ENCODE peak calls at places on chromosomes 1 and 21, in eight cellular contexts. One of them, this sample, is unnamed. For H3K27me3, the result is how much of the 10 kb centered on the place peaks cover.

GRCh38 chr1:94169126-94169525 is 48.2 kb upstream of the ABCA4 start:
- DNase-seq in fibroblast of lung: no peak
- DNase-seq in MM.1S: no peak
- DNase-seq in GM12878: no peak
- DNase-seq in effector memory CD4-positive, alpha-beta T cell: no peak
- DNase-seq in small intestine: no peak
- DNase-seq in NT2/D1: no peak
- DNase-seq in upper lobe of right lung: no peak
- DNase-seq in this sample: no peak

GRCh38 chr1:65208577-65208976 is 60.6 kb downstream of the AK4 start:
- DNase-seq in fibroblast of lung: no peak
- DNase-seq in MM.1S: no peak
- DNase-seq in GM12878: no peak
- DNase-seq in effector memory CD4-positive, alpha-beta T cell: no peak
- DNase-seq in small intestine: no peak
- DNase-seq in NT2/D1: no peak
- DNase-seq in upper lobe of right lung: no peak
- DNase-seq in this sample: no peak

GRCh38 chr1:222792744-222793143 is 22.1 kb upstream of the DISP1 start:
- DNase-seq in fibroblast of lung: peak
- DNase-seq in MM.1S: no peak
- DNase-seq in GM12878: no peak
- DNase-seq in effector memory CD4-positive, alpha-beta T cell: no peak
- DNase-seq in small intestine: no peak
- DNase-seq in NT2/D1: no peak
- DNase-seq in upper lobe of right lung: no peak
- DNase-seq in this sample: no peak

GRCh38 chr1:212712451-212713303 is 13.0 kb upstream of the BATF3 start:
- DNase-seq in fibroblast of lung: peak
- DNase-seq in MM.1S: peak
- DNase-seq in GM12878: no peak
- DNase-seq in effector memory CD4-positive, alpha-beta T cell: no peak
- DNase-seq in small intestine: no peak
- DNase-seq in NT2/D1: no peak
- DNase-seq in upper lobe of right lung: no peak
- DNase-seq in this sample: no peak

GRCh38 chr1:41498391-41498790 is 13.9 kb upstream of the EDN2 start:
- DNase-seq in fibroblast of lung: peak
- DNase-seq in MM.1S: no peak
- DNase-seq in GM12878: no peak
- DNase-seq in effector memory CD4-positive, alpha-beta T cell: no peak
- DNase-seq in small intestine: no peak
- DNase-seq in NT2/D1: no peak
- DNase-seq in upper lobe of right lung: no peak
- DNase-seq in this sample: no peak

GRCh38 chr21:41752231-41752681 is 14.6 kb downstream of the RIPK4 start:
- DNase-seq in fibroblast of lung: peak
- DNase-seq in MM.1S: no peak
- DNase-seq in GM12878: no peak
- DNase-seq in effector memory CD4-positive, alpha-beta T cell: no peak
- DNase-seq in small intestine: no peak
- DNase-seq in NT2/D1: no peak
- DNase-seq in upper lobe of right lung: no peak
- DNase-seq in this sample: no peak

GRCh38 chr1:35014486-35014885 is 17.3 kb downstream of the ZMYM6 start:
- DNase-seq in fibroblast of lung: no peak
- DNase-seq in MM.1S: no peak
- DNase-seq in GM12878: no peak
- DNase-seq in effector memory CD4-positive, alpha-beta T cell: no peak
- DNase-seq in small intestine: no peak
- DNase-seq in NT2/D1: no peak
- DNase-seq in upper lobe of right lung: no peak
- DNase-seq in this sample: no peak

GRCh38 chr1:44351289-44351688 is 3.8 kb downstream of the ERI3 start:
- DNase-seq in fibroblast of lung: no peak
- DNase-seq in MM.1S: no peak
- DNase-seq in GM12878: no peak
- DNase-seq in effector memory CD4-positive, alpha-beta T cell: no peak
- DNase-seq in small intestine: no peak
- DNase-seq in NT2/D1: no peak
- DNase-seq in upper lobe of right lung: no peak
- DNase-seq in this sample: no peak

GRCh38 chr1:201719812-201720521 is 109.0 kb upstream of the IPO9 start:
- DNase-seq in fibroblast of lung: peak
- DNase-seq in MM.1S: no peak
- DNase-seq in GM12878: no peak
- DNase-seq in effector memory CD4-positive, alpha-beta T cell: no peak
- DNase-seq in small intestine: no peak
- DNase-seq in NT2/D1: no peak
- DNase-seq in upper lobe of right lung: no peak
- DNase-seq in this sample: no peak

GRCh38 chr1:109514846-109515245 is 5.3 kb upstream of the AMIGO1 start:
- DNase-seq in fibroblast of lung: no peak
- DNase-seq in MM.1S: no peak
- DNase-seq in GM12878: no peak
- DNase-seq in effector memory CD4-positive, alpha-beta T cell: no peak
- DNase-seq in small intestine: no peak
- DNase-seq in NT2/D1: no peak
- DNase-seq in upper lobe of right lung: no peak
- DNase-seq in this sample: no peak

GRCh38 chr21:42567861-42568260 is 54.2 kb downstream of the SLC37A1 start:
- DNase-seq in fibroblast of lung: no peak
- DNase-seq in MM.1S: no peak
- DNase-seq in GM12878: no peak
- DNase-seq in effector memory CD4-positive, alpha-beta T cell: no peak
- DNase-seq in small intestine: no peak
- DNase-seq in NT2/D1: no peak
- DNase-seq in upper lobe of right lung: peak
- DNase-seq in this sample: no peak

GRCh38 chr1:26784023-26784871 is 3.5 kb upstream of the PIGV start:
- DNase-seq in fibroblast of lung: peak
- DNase-seq in MM.1S: peak
- DNase-seq in GM12878: no peak
- DNase-seq in effector memory CD4-positive, alpha-beta T cell: no peak
- DNase-seq in small intestine: peak
- DNase-seq in NT2/D1: peak
- DNase-seq in upper lobe of right lung: no peak
- DNase-seq in this sample: no peak

GRCh38 chr1:14660795-14661194 is 62.3 kb downstream of the KAZN start:
- DNase-seq in fibroblast of lung: no peak
- DNase-seq in MM.1S: no peak
- DNase-seq in GM12878: no peak
- DNase-seq in effector memory CD4-positive, alpha-beta T cell: no peak
- DNase-seq in small intestine: peak
- DNase-seq in NT2/D1: no peak
- DNase-seq in upper lobe of right lung: no peak
- DNase-seq in this sample: peak

GRCh38 chr1:116740726-116741125 is 13.5 kb upstream of the CD2 start:
- DNase-seq in fibroblast of lung: no peak
- DNase-seq in MM.1S: no peak
- DNase-seq in GM12878: no peak
- DNase-seq in effector memory CD4-positive, alpha-beta T cell: no peak
- DNase-seq in small intestine: no peak
- DNase-seq in NT2/D1: no peak
- DNase-seq in upper lobe of right lung: no peak
- DNase-seq in this sample: no peak

GRCh38 chr1:182888736-182889531 is 49.8 kb downstream of the DHX9 start:
- DNase-seq in fibroblast of lung: peak
- DNase-seq in MM.1S: no peak
- DNase-seq in GM12878: no peak
- DNase-seq in effector memory CD4-positive, alpha-beta T cell: no peak
- DNase-seq in small intestine: no peak
- DNase-seq in NT2/D1: no peak
- DNase-seq in upper lobe of right lung: no peak
- DNase-seq in this sample: no peak

GRCh38 chr1:53359225-53359933 is 31.5 kb upstream of the LRP8 start:
- DNase-seq in fibroblast of lung: no peak
- DNase-seq in MM.1S: no peak
- DNase-seq in GM12878: no peak
- DNase-seq in effector memory CD4-positive, alpha-beta T cell: no peak
- DNase-seq in small intestine: no peak
- DNase-seq in NT2/D1: no peak
- DNase-seq in upper lobe of right lung: peak
- DNase-seq in this sample: no peak

GRCh38 chr1:197343663-197344273 is 75.7 kb downstream of the CRB1 start:
- DNase-seq in fibroblast of lung: no peak
- DNase-seq in MM.1S: no peak
- DNase-seq in GM12878: no peak
- DNase-seq in effector memory CD4-positive, alpha-beta T cell: no peak
- DNase-seq in small intestine: no peak
- DNase-seq in NT2/D1: no peak
- DNase-seq in upper lobe of right lung: no peak
- DNase-seq in this sample: no peak

GRCh38 chr1:87584603-87585002 is 255.9 kb downstream of the LMO4 start:
- DNase-seq in fibroblast of lung: no peak
- DNase-seq in MM.1S: no peak
- DNase-seq in GM12878: no peak
- DNase-seq in effector memory CD4-positive, alpha-beta T cell: no peak
- DNase-seq in small intestine: peak
- DNase-seq in NT2/D1: no peak
- DNase-seq in upper lobe of right lung: no peak
- DNase-seq in this sample: no peak

GRCh38 chr1:41657101-41657500 is 172.6 kb upstream of the EDN2 start:
- DNase-seq in fibroblast of lung: no peak
- DNase-seq in MM.1S: no peak
- DNase-seq in GM12878: no peak
- DNase-seq in effector memory CD4-positive, alpha-beta T cell: no peak
- DNase-seq in small intestine: no peak
- DNase-seq in NT2/D1: no peak
- DNase-seq in upper lobe of right lung: no peak
- DNase-seq in this sample: no peak

GRCh38 chr21:43909736-43910455 is 44.9 kb downstream of the AGPAT3 start:
- DNase-seq in fibroblast of lung: no peak
- DNase-seq in MM.1S: no peak
- DNase-seq in GM12878: no peak
- DNase-seq in effector memory CD4-positive, alpha-beta T cell: no peak
- DNase-seq in small intestine: no peak
- DNase-seq in NT2/D1: no peak
- DNase-seq in upper lobe of right lung: no peak
- DNase-seq in this sample: no peak

GRCh38 chr1:110879758-110880606 is 7.0 kb downstream of the CD53 start:
- DNase-seq in fibroblast of lung: no peak
- DNase-seq in MM.1S: no peak
- DNase-seq in GM12878: peak
- DNase-seq in effector memory CD4-positive, alpha-beta T cell: peak
- DNase-seq in small intestine: peak
- DNase-seq in NT2/D1: no peak
- DNase-seq in upper lobe of right lung: no peak
- DNase-seq in this sample: peak

GRCh38 chr21:42663860-42664535 is 10.6 kb downstream of the PDE9A start:
- DNase-seq in fibroblast of lung: no peak
- DNase-seq in MM.1S: no peak
- DNase-seq in GM12878: no peak
- DNase-seq in effector memory CD4-positive, alpha-beta T cell: no peak
- DNase-seq in small intestine: peak
- DNase-seq in NT2/D1: no peak
- DNase-seq in upper lobe of right lung: no peak
- DNase-seq in this sample: no peak

GRCh38 chr1:181113061-181113695 is 24.7 kb downstream of the IER5 start:
- DNase-seq in fibroblast of lung: peak
- DNase-seq in MM.1S: no peak
- DNase-seq in GM12878: no peak
- DNase-seq in effector memory CD4-positive, alpha-beta T cell: no peak
- DNase-seq in small intestine: peak
- DNase-seq in NT2/D1: no peak
- DNase-seq in upper lobe of right lung: no peak
- DNase-seq in this sample: no peak

GRCh38 chr21:35860181-35860869 is 200.0 kb downstream of the SETD4 start:
- DNase-seq in fibroblast of lung: no peak
- DNase-seq in MM.1S: no peak
- DNase-seq in GM12878: no peak
- DNase-seq in effector memory CD4-positive, alpha-beta T cell: no peak
- DNase-seq in small intestine: peak
- DNase-seq in NT2/D1: no peak
- DNase-seq in upper lobe of right lung: no peak
- DNase-seq in this sample: no peak
- H3K27me3 ChIP-seq in fibroblast of lung: under half
- H3K27me3 ChIP-seq in MM.1S: under half
- H3K27me3 ChIP-seq in GM12878: under half
- H3K27me3 ChIP-seq in effector memory CD4-positive, alpha-beta T cell: under half
- H3K27me3 ChIP-seq in small intestine: under half
- H3K27me3 ChIP-seq in NT2/D1: under half
- H3K27me3 ChIP-seq in upper lobe of right lung: under half
- H3K27me3 ChIP-seq in this sample: under half

DNA sequence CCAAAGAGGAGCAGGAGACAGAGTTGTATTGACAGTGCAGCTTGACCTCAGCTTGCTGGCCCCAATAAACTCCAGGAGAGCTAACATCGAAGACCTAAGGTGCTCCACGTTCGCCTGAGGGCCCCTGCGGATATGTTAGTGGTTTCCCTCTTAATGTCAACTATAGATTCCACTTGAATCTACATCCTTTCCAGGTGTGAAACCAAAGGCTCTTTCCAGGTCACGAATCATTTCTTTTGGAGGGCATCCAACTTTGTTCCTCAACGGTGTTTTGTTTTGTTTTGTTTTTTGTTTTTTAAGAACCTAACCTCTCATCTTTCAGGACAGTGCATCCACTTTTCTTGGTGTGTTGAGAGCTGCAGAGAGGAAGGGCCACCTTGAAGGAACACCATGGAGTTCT is 267.6 kb upstream of the SGIP1 start:
- DNase-seq in fibroblast of lung: no peak
- DNase-seq in MM.1S: no peak
- DNase-seq in GM12878: no peak
- DNase-seq in effector memory CD4-positive, alpha-beta T cell: no peak
- DNase-seq in small intestine: no peak
- DNase-seq in NT2/D1: no peak
- DNase-seq in upper lobe of right lung: no peak
- DNase-seq in this sample: no peak
- H3K27me3 ChIP-seq in fibroblast of lung: under half
- H3K27me3 ChIP-seq in MM.1S: under half
- H3K27me3 ChIP-seq in GM12878: under half
- H3K27me3 ChIP-seq in effector memory CD4-positive, alpha-beta T cell: under half
- H3K27me3 ChIP-seq in small intestine: under half
- H3K27me3 ChIP-seq in NT2/D1: under half
- H3K27me3 ChIP-seq in upper lobe of right lung: under half
- H3K27me3 ChIP-seq in this sample: under half

DNA sequence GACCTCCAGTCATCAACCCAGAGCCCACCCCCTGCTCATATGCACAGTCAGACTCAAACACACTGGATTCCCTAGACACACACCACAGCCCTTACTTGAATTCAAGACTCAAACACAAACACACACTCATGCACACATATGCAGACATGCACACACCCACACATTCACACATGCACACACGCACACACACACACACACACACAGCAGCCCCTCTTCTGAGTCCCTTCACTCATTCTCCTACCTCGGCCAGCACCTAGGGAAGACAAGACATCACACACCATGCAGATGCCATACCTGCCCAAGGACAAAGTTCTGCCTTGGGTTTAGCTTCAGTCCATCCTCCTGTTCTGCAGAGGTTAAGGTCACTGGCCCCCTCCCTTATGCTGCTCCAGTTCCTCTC is 1.6 kb upstream of the HCRTR1 start:
- DNase-seq in fibroblast of lung: no peak
- DNase-seq in MM.1S: no peak
- DNase-seq in GM12878: no peak
- DNase-seq in effector memory CD4-positive, alpha-beta T cell: no peak
- DNase-seq in small intestine: no peak
- DNase-seq in NT2/D1: no peak
- DNase-seq in upper lobe of right lung: no peak
- DNase-seq in this sample: no peak
- H3K27me3 ChIP-seq in fibroblast of lung: under half
- H3K27me3 ChIP-seq in MM.1S: under half
- H3K27me3 ChIP-seq in GM12878: under half
- H3K27me3 ChIP-seq in effector memory CD4-positive, alpha-beta T cell: under half
- H3K27me3 ChIP-seq in small intestine: under half
- H3K27me3 ChIP-seq in NT2/D1: under half
- H3K27me3 ChIP-seq in upper lobe of right lung: under half
- H3K27me3 ChIP-seq in this sample: under half

GRCh38 chr1:11237364-11237755 is 25.0 kb downstream of the MTOR start:
- DNase-seq in fibroblast of lung: no peak
- DNase-seq in MM.1S: no peak
- DNase-seq in GM12878: no peak
- DNase-seq in effector memory CD4-positive, alpha-beta T cell: no peak
- DNase-seq in small intestine: no peak
- DNase-seq in NT2/D1: no peak
- DNase-seq in upper lobe of right lung: no peak
- DNase-seq in this sample: no peak
- H3K27me3 ChIP-seq in fibroblast of lung: under half
- H3K27me3 ChIP-seq in MM.1S: under half
- H3K27me3 ChIP-seq in GM12878: under half
- H3K27me3 ChIP-seq in effector memory CD4-positive, alpha-beta T cell: under half
- H3K27me3 ChIP-seq in small intestine: under half
- H3K27me3 ChIP-seq in NT2/D1: under half
- H3K27me3 ChIP-seq in upper lobe of right lung: under half
- H3K27me3 ChIP-seq in this sample: under half